ENCODE peak calls at places on chromosomes 6 and 20, in ten cellular contexts. One of them, this sample, is unnamed.

GRCh38 chr6:113857565-113858066 is 471 bp downstream of the MARCKS start:
- DNase-seq in OCI-LY7: no peak
- DNase-seq in astrocyte of the hippocampus: no peak
- DNase-seq in activated CD4-positive, alpha-beta T cell treated with anti-CD3 and anti-CD28 coated beads for 4 hours: no peak
- DNase-seq in ecto neural progenitor cell: peak; percentile 63
- DNase-seq in astrocyte: no peak
- DNase-seq in fibroblast of the aortic adventitia: no peak
- DNase-seq in mucosa of descending colon: peak; percentile 24
- DNase-seq in posterior cingulate gyrus: no peak
- DNase-seq in KBM-7: peak; percentile 43
- DNase-seq in this sample: peak; percentile 51

GRCh38 chr20:23643665-23644064 is 5.9 kb upstream of the CST3 start:
- DNase-seq in OCI-LY7: no peak
- DNase-seq in astrocyte of the hippocampus: no peak
- DNase-seq in activated CD4-positive, alpha-beta T cell treated with anti-CD3 and anti-CD28 coated beads for 4 hours: no peak
- DNase-seq in ecto neural progenitor cell: peak; percentile 21
- DNase-seq in astrocyte: no peak
- DNase-seq in fibroblast of the aortic adventitia: no peak
- DNase-seq in mucosa of descending colon: no peak
- DNase-seq in posterior cingulate gyrus: no peak
- DNase-seq in KBM-7: peak; percentile 67
- DNase-seq in this sample: no peak

GRCh38 chr6:137493218-137494038 is 766 bp downstream of the OLIG3 start:
- DNase-seq in OCI-LY7: no peak
- DNase-seq in astrocyte of the hippocampus: no peak
- DNase-seq in activated CD4-positive, alpha-beta T cell treated with anti-CD3 and anti-CD28 coated beads for 4 hours: no peak
- DNase-seq in ecto neural progenitor cell: peak; percentile 70
- DNase-seq in astrocyte: no peak
- DNase-seq in fibroblast of the aortic adventitia: no peak
- DNase-seq in mucosa of descending colon: peak; percentile 39
- DNase-seq in posterior cingulate gyrus: no peak
- DNase-seq in KBM-7: no peak
- DNase-seq in this sample: peak; percentile 55

GRCh38 chr20:43569282-43569681 is 10.5 kb downstream of the SGK2 start:
- DNase-seq in OCI-LY7: no peak
- DNase-seq in astrocyte of the hippocampus: no peak
- DNase-seq in activated CD4-positive, alpha-beta T cell treated with anti-CD3 and anti-CD28 coated beads for 4 hours: no peak
- DNase-seq in ecto neural progenitor cell: no peak
- DNase-seq in astrocyte: no peak
- DNase-seq in fibroblast of the aortic adventitia: no peak
- DNase-seq in mucosa of descending colon: no peak
- DNase-seq in posterior cingulate gyrus: no peak
- DNase-seq in KBM-7: no peak
- DNase-seq in this sample: no peak

GRCh38 chr6:5693588-5693987 is 313.1 kb downstream of the NRN1 start:
- DNase-seq in OCI-LY7: no peak
- DNase-seq in astrocyte of the hippocampus: no peak
- DNase-seq in activated CD4-positive, alpha-beta T cell treated with anti-CD3 and anti-CD28 coated beads for 4 hours: no peak
- DNase-seq in ecto neural progenitor cell: no peak
- DNase-seq in astrocyte: no peak
- DNase-seq in fibroblast of the aortic adventitia: no peak
- DNase-seq in mucosa of descending colon: no peak
- DNase-seq in posterior cingulate gyrus: no peak
- DNase-seq in KBM-7: no peak
- DNase-seq in this sample: no peak

GRCh38 chr6:152184573-152185157 is 377.2 kb downstream of the ESR1 start:
- DNase-seq in OCI-LY7: peak; percentile 66
- DNase-seq in astrocyte of the hippocampus: no peak
- DNase-seq in activated CD4-positive, alpha-beta T cell treated with anti-CD3 and anti-CD28 coated beads for 4 hours: no peak
- DNase-seq in ecto neural progenitor cell: no peak
- DNase-seq in astrocyte: no peak
- DNase-seq in fibroblast of the aortic adventitia: no peak
- DNase-seq in mucosa of descending colon: no peak
- DNase-seq in posterior cingulate gyrus: no peak
- DNase-seq in KBM-7: no peak
- DNase-seq in this sample: no peak

GRCh38 chr6:84606860-84607259 is 157.5 kb downstream of the TBX18 start:
- DNase-seq in OCI-LY7: no peak
- DNase-seq in astrocyte of the hippocampus: no peak
- DNase-seq in activated CD4-positive, alpha-beta T cell treated with anti-CD3 and anti-CD28 coated beads for 4 hours: no peak
- DNase-seq in ecto neural progenitor cell: no peak
- DNase-seq in astrocyte: no peak
- DNase-seq in fibroblast of the aortic adventitia: no peak
- DNase-seq in mucosa of descending colon: no peak
- DNase-seq in posterior cingulate gyrus: no peak
- DNase-seq in KBM-7: no peak
- DNase-seq in this sample: no peak

GRCh38 chr6:151161363-151161762 is 78.4 kb upstream of the AKAP12 start:
- DNase-seq in OCI-LY7: no peak
- DNase-seq in astrocyte of the hippocampus: no peak
- DNase-seq in activated CD4-positive, alpha-beta T cell treated with anti-CD3 and anti-CD28 coated beads for 4 hours: no peak
- DNase-seq in ecto neural progenitor cell: no peak
- DNase-seq in astrocyte: no peak
- DNase-seq in fibroblast of the aortic adventitia: no peak
- DNase-seq in mucosa of descending colon: no peak
- DNase-seq in posterior cingulate gyrus: no peak
- DNase-seq in KBM-7: no peak
- DNase-seq in this sample: no peak

GRCh38 chr6:4180653-4181255 is 45.4 kb upstream of the ECI2 start:
- DNase-seq in OCI-LY7: peak; percentile 44
- DNase-seq in astrocyte of the hippocampus: peak; percentile 31
- DNase-seq in activated CD4-positive, alpha-beta T cell treated with anti-CD3 and anti-CD28 coated beads for 4 hours: no peak
- DNase-seq in ecto neural progenitor cell: no peak
- DNase-seq in astrocyte: peak; percentile 32
- DNase-seq in fibroblast of the aortic adventitia: peak; percentile 43
- DNase-seq in mucosa of descending colon: no peak
- DNase-seq in posterior cingulate gyrus: no peak
- DNase-seq in KBM-7: no peak
- DNase-seq in this sample: no peak

GRCh38 chr6:148747145-148747492 is 289 bp downstream of the UST start:
- DNase-seq in OCI-LY7: no peak
- DNase-seq in astrocyte of the hippocampus: peak; percentile 77
- DNase-seq in activated CD4-positive, alpha-beta T cell treated with anti-CD3 and anti-CD28 coated beads for 4 hours: no peak
- DNase-seq in ecto neural progenitor cell: peak; percentile 78
- DNase-seq in astrocyte: peak; percentile 19
- DNase-seq in fibroblast of the aortic adventitia: peak; percentile 54
- DNase-seq in mucosa of descending colon: peak; percentile 31
- DNase-seq in posterior cingulate gyrus: peak; percentile 29
- DNase-seq in KBM-7: no peak
- DNase-seq in this sample: peak; percentile 70

GRCh38 chr6:142938510-142938909 is 6.5 kb downstream of the HIVEP2 start:
- DNase-seq in OCI-LY7: no peak
- DNase-seq in astrocyte of the hippocampus: no peak
- DNase-seq in activated CD4-positive, alpha-beta T cell treated with anti-CD3 and anti-CD28 coated beads for 4 hours: no peak
- DNase-seq in ecto neural progenitor cell: no peak
- DNase-seq in astrocyte: no peak
- DNase-seq in fibroblast of the aortic adventitia: no peak
- DNase-seq in mucosa of descending colon: no peak
- DNase-seq in posterior cingulate gyrus: no peak
- DNase-seq in KBM-7: no peak
- DNase-seq in this sample: no peak

GRCh38 chr6:34152806-34153565 is 7.1 kb upstream of the GRM4 start:
- DNase-seq in OCI-LY7: no peak
- DNase-seq in astrocyte of the hippocampus: no peak
- DNase-seq in activated CD4-positive, alpha-beta T cell treated with anti-CD3 and anti-CD28 coated beads for 4 hours: no peak
- DNase-seq in ecto neural progenitor cell: peak; percentile 38
- DNase-seq in astrocyte: no peak
- DNase-seq in fibroblast of the aortic adventitia: no peak
- DNase-seq in mucosa of descending colon: no peak
- DNase-seq in posterior cingulate gyrus: no peak
- DNase-seq in KBM-7: no peak
- DNase-seq in this sample: no peak

This sample was measured in lower lobe of right lung.